ENCODE peak calls at places on chromosomes 1 and 21, in four cellular contexts. E is HFF-Myc, C is body of pancreas, A is breast epithelium. V is an unnamed sample.

GRCh38 chr21:34989337-34990151 is 59.6 kb downstream of the RUNX1 start:
- DNase-seq in E (no peak), C (no peak), A (no peak), V (no peak)

GRCh38 chr1:237672748-237673147 is 218.0 kb downstream of the ZP4 start:
- DNase-seq in E (no peak), C (no peak), A (no peak), V (no peak)

GRCh38 chr21:19648376-19648775 is 1244.8 kb upstream of the TMPRSS15 start:
- DNase-seq in E (no peak), C (no peak), A (no peak), V (no peak)

GRCh38 chr1:234886081-234886874 is 242.4 kb downstream of the TOMM20 start:
- DNase-seq in E (no peak), C (no peak), A (no peak), V (peak)

GRCh38 chr1:247373721-247374141 is 42.1 kb upstream of the ZNF496 start:
- DNase-seq in E (no peak), C (peak), A (no peak), V (no peak)

GRCh38 chr1:47434051-47434842 is 3.6 kb upstream of the FOXD2 start:
- DNase-seq in E (no peak), C (peak), A (peak), V (no peak)

GRCh38 chr1:48093696-48094518 is 96.7 kb upstream of the TRABD2B start:
- DNase-seq in E (peak), C (peak), A (peak), V (no peak)

GRCh38 chr1:2546515-2547209 is 9.5 kb upstream of the TNFRSF14 start:
- DNase-seq in E (no peak), C (peak), A (peak), V (no peak)

GRCh38 chr1:171625225-171625624 is 3.2 kb downstream of the MYOCOS start:
- DNase-seq in E (no peak), C (no peak), A (no peak), V (no peak)

GRCh38 chr1:23916209-23917131 is 3.3 kb upstream of the CNR2 start:
- DNase-seq in E (peak), C (peak), A (no peak), V (no peak)

GRCh38 chr1:100298512-100298911 is 32.5 kb downstream of the RTCA start:
- DNase-seq in E (no peak), C (no peak), A (no peak), V (no peak)
- TF ChIP-seq CTCF in E (no peak), C (no peak), A (no peak), V (no peak)

GRCh38 chr1:19439464-19440171 is 45.7 kb downstream of the CAPZB start:
- DNase-seq in E (no peak), C (no peak), A (no peak), V (no peak)
- TF ChIP-seq CTCF in E (peak), C (no peak), A (no peak), V (peak)

GRCh38 chr1:5906116-5906515 is 86.1 kb downstream of the NPHP4 start:
- DNase-seq in E (no peak), C (no peak), A (no peak), V (no peak)
- TF ChIP-seq CTCF in E (no peak), C (no peak), A (no peak), V (no peak)

DNA sequence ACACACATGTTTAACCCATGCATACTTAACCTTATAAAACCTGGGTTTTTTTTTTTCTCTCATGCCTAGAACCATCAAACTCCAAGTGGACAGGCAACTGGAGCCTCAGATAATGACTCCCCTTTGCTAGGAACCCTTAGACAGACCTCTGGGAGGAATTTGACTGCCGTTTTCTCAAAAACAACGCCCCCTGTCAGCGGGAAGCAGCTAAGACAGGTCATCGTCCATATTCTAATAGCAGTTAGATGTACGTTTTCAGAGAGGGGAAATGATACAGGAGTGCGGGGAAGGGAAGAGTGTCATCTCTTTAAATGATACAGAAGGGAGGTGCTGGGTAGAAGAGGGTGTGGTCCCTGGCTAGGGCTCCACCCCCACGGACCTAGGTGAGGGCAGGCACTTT is 34.7 kb downstream of the LRRC3 start:
- DNase-seq in E (no peak), C (no peak), A (no peak), V (no peak)
- TF ChIP-seq CTCF in E (peak), C (no peak), A (no peak), V (peak)